ENCODE peak calls at places on chromosomes 1 and 21, in five cellular contexts. C is GM19239, W is D341Med, Z is fibroblast of the aortic adventitia, N is pancreas. R is an unnamed sample.

GRCh38 chr1:7334475-7335035 is 436.5 kb upstream of the VAMP3 start:
- DNase-seq in C (no peak), W (peak), Z (peak), N (no peak), R (no peak)

GRCh38 chr1:203913045-203913444 is 51.6 kb downstream of the SNRPE start:
- DNase-seq in C (no peak), W (no peak), Z (no peak), N (no peak), R (no peak)

GRCh38 chr1:2279210-2279639 is 51.1 kb downstream of the SKI start:
- DNase-seq in C (no peak), W (no peak), Z (peak), N (no peak), R (no peak)

GRCh38 chr1:32241011-32241763 is 5.8 kb upstream of the FAM167B start:
- DNase-seq in C (peak), W (peak), Z (peak), N (peak), R (no peak)

GRCh38 chr1:226119169-226119568 is 56.7 kb downstream of the H3-3A start:
- DNase-seq in C (no peak), W (no peak), Z (no peak), N (no peak), R (no peak)

GRCh38 chr1:154964359-154964758 is 2.8 kb upstream of the PYGO2 start:
- DNase-seq in C (no peak), W (no peak), Z (no peak), N (no peak), R (no peak)

GRCh38 chr1:61412601-61413000 is 312.3 kb downstream of the TM2D1 start:
- DNase-seq in C (no peak), W (no peak), Z (no peak), N (no peak), R (no peak)

GRCh38 chr1:67648582-67649326 is 36.2 kb upstream of the GADD45A start:
- DNase-seq in C (no peak), W (no peak), Z (no peak), N (no peak), R (no peak)

GRCh38 chr1:158371188-158371953 is 17.7 kb downstream of the CD1E start:
- DNase-seq in C (no peak), W (no peak), Z (no peak), N (no peak), R (no peak)

GRCh38 chr1:156821801-156822200 is 5.2 kb upstream of the SH2D2A start:
- DNase-seq in C (no peak), W (no peak), Z (peak), N (no peak), R (no peak)

GRCh38 chr1:188715566-188715965 is 1762.1 kb downstream of the BRINP3 start:
- DNase-seq in C (no peak), W (no peak), Z (no peak), N (no peak), R (no peak)

GRCh38 chr21:34513109-34513675 is 1.2 kb upstream of the KCNE1 start:
- DNase-seq in C (no peak), W (peak), Z (no peak), N (no peak), R (no peak)

GRCh38 chr1:151157067-151157531 is 650 bp downstream of the TNFAIP8L2 start:
- DNase-seq in C (no peak), W (peak), Z (no peak), N (no peak), R (no peak)

GRCh38 chr1:239547987-239548386 is 161.6 kb downstream of the CHRM3 start:
- DNase-seq in C (no peak), W (no peak), Z (no peak), N (no peak), R (no peak)

GRCh38 chr1:155892801-155893200 is 18.3 kb downstream of the RIT1 start:
- DNase-seq in C (no peak), W (no peak), Z (peak), N (no peak), R (no peak)

GRCh38 chr1:25095635-25096200 is 136.6 kb downstream of the SYF2 start:
- DNase-seq in C (no peak), W (no peak), Z (no peak), N (no peak), R (no peak)

GRCh38 chr1:22053018-22053860 is 730 bp downstream of the CDC42 start:
- DNase-seq in C (peak), W (peak), Z (peak), N (peak), R (peak)

GRCh38 chr1:234899041-234899787 is 229.4 kb downstream of the TOMM20 start:
- DNase-seq in C (no peak), W (no peak), Z (peak), N (peak), R (peak)

GRCh38 chr1:94246692-94247145 is 9.3 kb upstream of the ARHGAP29 start:
- DNase-seq in C (no peak), W (no peak), Z (no peak), N (no peak), R (no peak)

GRCh38 chr1:180533571-180533987 is 25.2 kb upstream of the OVAAL start:
- DNase-seq in C (peak), W (peak), Z (peak), N (peak), R (peak)

GRCh38 chr1:14438127-14438769 is 160.2 kb upstream of the KAZN start:
- DNase-seq in C (no peak), W (no peak), Z (no peak), N (no peak), R (no peak)

GRCh38 chr21:16579538-16579937 is 849.8 kb downstream of the USP25 start:
- DNase-seq in C (no peak), W (no peak), Z (peak), N (no peak), R (no peak)

GRCh38 chr1:235878082-235878781 is 11.5 kb upstream of the LYST start:
- DNase-seq in C (no peak), W (no peak), Z (no peak), N (no peak), R (no peak)

GRCh38 chr1:117629625-117630422 is 24.0 kb downstream of the TENT5C start:
- DNase-seq in C (no peak), W (no peak), Z (no peak), N (no peak), R (peak)

GRCh38 chr1:39922139-39922757 is 20.5 kb upstream of the MYCL start:
- DNase-seq in C (no peak), W (no peak), Z (no peak), N (no peak), R (peak)

GRCh38 chr1:143735764-143736461 is 235.9 kb downstream of the FAM72C start:
- DNase-seq in C (no peak), W (no peak), Z (no peak), N (no peak), R (peak)

GRCh38 chr21:35266546-35266945 is 217.4 kb upstream of the RUNX1 start:
- DNase-seq in C (no peak), W (no peak), Z (no peak), N (no peak), R (no peak)